ENCODE peak calls at places on chromosomes 13 and 19, in four cellular contexts. T is Peyer's patch, M is SK-N-SH, I is GM20000. Z is an unnamed sample.

GRCh38 chr13:110177790-110178189 is 129.2 kb downstream of the COL4A1 start:
- DNase-seq in T (no peak), M (no peak), I (no peak), Z (no peak)

GRCh38 chr19:37309834-37310575 is 60.9 kb upstream of the ZNF527 start:
- DNase-seq in T (no peak), M (peak; percentile 32), I (no peak), Z (no peak)

GRCh38 chr13:74574964-74575728 is 440.9 kb upstream of the KLF12 start:
- DNase-seq in T (no peak), M (peak; percentile 22), I (no peak), Z (no peak)

GRCh38 chr13:97256343-97256783 is 34.2 kb downstream of the MBNL2 start:
- DNase-seq in T (no peak), M (no peak), I (no peak), Z (no peak)

GRCh38 chr19:4172861-4173473 is 9.4 kb downstream of the SIRT6 start:
- DNase-seq in T (peak; percentile 21), M (peak; percentile 84), I (peak; percentile 66), Z (no peak)

GRCh38 chr13:113219311-113219940 is 10.0 kb downstream of the CUL4A start:
- DNase-seq in T (no peak), M (no peak), I (no peak), Z (no peak)

GRCh38 chr13:37526710-37527446 is 71.7 kb downstream of the POSTN start:
- DNase-seq in T (no peak), M (no peak), I (no peak), Z (no peak)

GRCh38 chr19:42176990-42177685 is 40.3 kb downstream of the DEDD2 start:
- DNase-seq in T (peak; percentile 72), M (peak; percentile 91), I (peak; percentile 86), Z (peak; percentile 62)

GRCh38 chr13:26380930-26381329 is 127.0 kb downstream of the CDK8 start:
- DNase-seq in T (no peak), M (no peak), I (no peak), Z (no peak)

GRCh38 chr19:11558881-11559828 is at the start of gene ELOF1:
- DNase-seq in T (peak; percentile 97), M (peak; percentile 98), I (peak; percentile 96), Z (peak; percentile 98)
- TF ChIP-seq CTCF in T (no peak), M (peak; percentile 40), I (peak; percentile 25), Z (no peak)

GRCh38 chr19:16327911-16328823 is 3.5 kb downstream of the KLF2 start:
- DNase-seq in T (peak; percentile 76), M (no peak), I (peak; percentile 61), Z (peak; percentile 98)

GRCh38 chr19:16327131-16327450 is 2.5 kb downstream of the KLF2 start:
- DNase-seq in T (no peak), M (no peak), I (no peak), Z (no peak)

GRCh38 chr19:16327501-16327900 is 2.9 kb downstream of the KLF2 start:
- DNase-seq in T (peak; percentile 40), M (no peak), I (no peak), Z (no peak)

GRCh38 chr19:16330368-16330801 is 5.8 kb downstream of the KLF2 start:
- DNase-seq in T (peak; percentile 89), M (no peak), I (peak; percentile 81), Z (peak; percentile 96)

DNA sequence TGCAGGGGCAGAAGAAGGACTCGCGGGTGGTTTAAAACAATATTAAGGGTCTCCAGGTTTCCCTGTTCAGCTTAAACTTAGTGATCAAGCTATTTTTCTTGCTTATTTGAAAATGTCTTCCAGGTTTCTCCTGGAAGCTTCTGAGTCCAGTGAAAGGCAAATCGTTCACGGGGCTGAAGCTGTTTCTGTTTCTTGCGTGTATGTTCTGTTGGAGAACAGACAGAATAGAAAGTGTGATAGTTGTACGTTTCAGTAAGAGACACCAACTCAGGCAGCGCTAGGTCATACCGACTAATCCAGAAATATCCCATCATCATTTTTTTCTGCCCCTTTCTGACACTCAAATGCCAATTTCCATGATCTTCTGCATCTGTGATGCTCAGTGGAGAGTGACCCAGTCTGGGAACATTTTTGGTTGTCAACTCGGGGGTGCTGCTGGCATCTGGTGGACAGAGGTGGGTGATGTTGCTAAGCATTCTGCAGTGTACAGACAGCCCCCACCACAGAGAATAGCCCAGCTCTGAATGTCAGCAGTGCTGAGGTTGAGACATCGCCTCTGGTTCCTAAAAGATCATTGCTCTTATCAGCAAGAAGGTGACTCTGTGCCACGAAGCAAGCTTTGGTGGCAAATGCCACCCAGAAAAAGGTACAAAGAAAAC is 4.3 kb downstream of the KLF2 start:
- DNase-seq in T (peak; percentile 44), M (no peak), I (no peak), Z (no peak)
- TF ChIP-seq CTCF in T (no peak), M (peak; percentile 42), I (no peak), Z (peak; percentile 34)

GRCh38 chr13:71672527-71672926 is 194.5 kb downstream of the DACH1 start:
- DNase-seq in T (no peak), M (peak; percentile 17), I (no peak), Z (no peak)

GRCh38 chr13:71677114-71677513 is 189.9 kb downstream of the DACH1 start:
- DNase-seq in T (no peak), M (no peak), I (no peak), Z (no peak)

GRCh38 chr13:71674776-71675352 is 192.1 kb downstream of the DACH1 start:
- DNase-seq in T (no peak), M (no peak), I (no peak), Z (no peak)
- TF ChIP-seq CTCF in T (no peak), M (no peak), I (no peak), Z (no peak)

GRCh38 chr13:49791214-49791752 is 1.2 kb downstream of the KPNA3 start:
- DNase-seq in T (no peak), M (peak; percentile 26), I (peak; percentile 62), Z (no peak)
- TF ChIP-seq CTCF in T (no peak), M (peak; percentile 26), I (peak; percentile 44), Z (no peak)

GRCh38 chr19:30784850-30785459 is 412.8 kb downstream of the ZNF536 start:
- DNase-seq in T (peak; percentile 19), M (no peak), I (peak; percentile 32), Z (peak; percentile 74)
- TF ChIP-seq CTCF in T (peak; percentile 51), M (peak; percentile 40), I (peak; percentile 51), Z (peak; percentile 86)

DNA sequence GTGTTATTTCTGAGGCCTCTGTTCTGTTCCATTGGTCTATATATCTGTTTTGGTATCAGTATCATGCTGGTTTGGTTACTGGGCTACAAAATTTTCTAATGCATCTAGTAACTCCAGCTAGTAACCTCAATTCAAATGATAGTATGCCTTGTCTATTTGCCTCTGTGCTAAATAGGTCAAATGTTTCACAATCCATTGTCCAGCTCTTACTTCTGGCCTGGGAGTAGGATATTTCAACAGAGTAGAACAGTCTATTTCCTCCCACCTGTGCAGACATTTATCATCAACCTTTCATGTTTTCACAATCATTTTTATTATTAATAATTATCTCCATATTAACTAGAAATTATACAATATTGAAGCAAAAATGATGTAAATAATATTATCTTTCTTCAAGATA is 18.1 kb upstream of the NDFIP2 start:
- DNase-seq in T (no peak), M (no peak), I (no peak), Z (no peak)
- TF ChIP-seq CTCF in T (no peak), M (no peak), I (no peak), Z (no peak)

GRCh38 chr13:79346300-79346914 is 59.6 kb downstream of the RBM26 start:
- DNase-seq in T (no peak), M (no peak), I (no peak), Z (no peak)

GRCh38 chr13:79338343-79338742 is 67.7 kb downstream of the RBM26 start:
- DNase-seq in T (no peak), M (no peak), I (no peak), Z (no peak)

GRCh38 chr13:79341202-79341601 is 64.9 kb downstream of the RBM26 start:
- DNase-seq in T (no peak), M (no peak), I (no peak), Z (no peak)

GRCh38 chr13:79336971-79337370 is 69.1 kb downstream of the RBM26 start:
- DNase-seq in T (no peak), M (no peak), I (no peak), Z (no peak)

GRCh38 chr13:79340490-79340889 is 65.6 kb downstream of the RBM26 start:
- DNase-seq in T (no peak), M (no peak), I (no peak), Z (no peak)
- TF ChIP-seq CTCF in T (no peak), M (no peak), I (no peak), Z (no peak)

DNA sequence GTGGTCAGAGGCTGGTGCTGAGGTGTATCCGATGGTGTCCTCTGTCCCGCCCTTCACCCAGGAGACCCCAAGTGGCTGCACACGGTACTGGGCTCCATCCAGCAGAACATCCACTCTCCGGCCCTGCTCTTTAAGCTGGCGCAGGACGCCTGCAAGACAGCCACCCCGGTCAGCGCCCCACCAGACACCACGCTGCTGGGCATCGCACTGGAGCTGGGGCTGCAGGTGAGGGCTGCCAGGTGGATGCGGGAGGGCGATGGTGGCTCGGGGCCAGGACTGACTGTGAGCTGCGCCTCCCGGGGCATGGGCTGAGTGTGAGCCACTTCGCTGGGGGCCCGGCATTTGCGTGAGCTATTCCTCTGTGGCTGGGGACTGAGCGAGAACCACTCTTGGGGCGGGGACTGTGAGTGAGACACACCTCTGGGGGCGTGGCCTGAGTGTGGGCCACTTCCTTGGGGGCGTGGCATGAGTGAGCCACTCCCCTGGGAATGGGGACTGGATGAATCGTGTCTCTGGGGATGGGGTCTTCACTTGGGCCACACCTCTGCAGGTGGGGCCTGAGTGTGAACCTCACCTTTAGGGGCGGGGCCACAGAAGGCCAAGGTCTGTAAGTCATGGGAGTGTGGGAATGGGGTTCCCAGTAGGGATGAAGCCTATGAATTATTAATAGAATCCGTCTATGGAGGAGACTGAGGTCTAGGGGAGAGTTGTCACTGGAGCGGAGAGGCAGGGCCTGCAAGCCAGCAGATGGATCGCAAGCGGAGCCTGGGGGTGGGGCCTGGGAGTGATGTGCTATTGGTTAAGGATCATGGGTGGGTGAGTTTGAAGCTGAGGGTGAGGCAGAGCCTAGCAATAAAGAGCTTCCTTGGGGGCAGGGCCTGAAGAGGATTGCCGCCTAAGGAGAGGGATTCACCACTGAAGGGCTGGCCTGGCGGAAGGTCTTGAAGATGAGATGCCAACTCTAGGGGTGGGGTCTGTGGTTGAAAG is 30.5 kb downstream of the ZSWIM4 start:
- DNase-seq in T (no peak), M (peak; percentile 80), I (no peak), Z (no peak)
- TF ChIP-seq CTCF in T (no peak), M (peak; percentile 38), I (no peak), Z (peak; percentile 15)